ENCODE peak calls at places on chromosomes 6 and 20, in four cellular contexts. I is endothelial cell, S is choroid plexus epithelial cell, L is mesendoderm. D is an unnamed sample.

GRCh38 chr6:11537229-11538048 is at the start of gene TMEM170B:
- DNase-seq in I (peak), S (peak), L (peak), D (peak)

GRCh38 chr6:130676077-130676772 is 151.0 kb upstream of the SMLR1 start:
- DNase-seq in I (no peak), S (peak), L (peak), D (no peak)

GRCh38 chr6:85644374-85644762 is 1.7 kb upstream of the SYNCRIP start:
- DNase-seq in I (no peak), S (no peak), L (no peak), D (no peak)

GRCh38 chr6:125357515-125358256 is 55.9 kb upstream of the HDDC2 start:
- DNase-seq in I (no peak), S (peak), L (no peak), D (no peak)

GRCh38 chr6:169724554-169725269 is 412 bp upstream of the PHF10 start:
- DNase-seq in I (peak), S (no peak), L (peak), D (no peak)

GRCh38 chr6:131101911-131102680 is 33.2 kb upstream of the AKAP7 start:
- DNase-seq in I (no peak), S (peak), L (no peak), D (no peak)

GRCh38 chr6:37449984-37450383 is 17.0 kb downstream of the CMTR1 start:
- DNase-seq in I (no peak), S (no peak), L (no peak), D (no peak)

GRCh38 chr6:52389626-52390360 is 27.8 kb downstream of the PAQR8 start:
- DNase-seq in I (no peak), S (peak), L (no peak), D (no peak)

GRCh38 chr20:22653641-22654040 is 69.3 kb upstream of the FOXA2 start:
- DNase-seq in I (no peak), S (no peak), L (no peak), D (no peak)

GRCh38 chr20:819680-820327 is 13.7 kb upstream of the FAM110A start:
- DNase-seq in I (no peak), S (no peak), L (no peak), D (no peak)

GRCh38 chr6:44661221-44661609 is 273.7 kb downstream of the CDC5L start:
- DNase-seq in I (no peak), S (peak), L (peak), D (no peak)

GRCh38 chr20:51560550-51561307 is 18.2 kb upstream of the NFATC2 start:
- DNase-seq in I (no peak), S (no peak), L (no peak), D (no peak)

GRCh38 chr6:80742481-80742880 is 636.0 kb downstream of the BCKDHB start:
- DNase-seq in I (peak), S (peak), L (peak), D (no peak)

GRCh38 chr6:166097914-166098522 is 69.6 kb downstream of the TBXT start:
- DNase-seq in I (peak), S (peak), L (peak), D (no peak)

GRCh38 chr20:4873396-4873795 is 127.9 kb downstream of the SLC23A2 start:
- DNase-seq in I (no peak), S (no peak), L (no peak), D (no peak)

GRCh38 chr20:47295921-47296426 is 60.5 kb downstream of the ZMYND8 start:
- DNase-seq in I (no peak), S (no peak), L (no peak), D (no peak)

GRCh38 chr6:32108094-32108627 is 977 bp downstream of the TNXB start:
- DNase-seq in I (no peak), S (peak), L (no peak), D (no peak)

GRCh38 chr6:53112404-53112803 is 36.2 kb downstream of the GCM1 start:
- DNase-seq in I (no peak), S (no peak), L (peak), D (no peak)

GRCh38 chr20:12318043-12318442 is 400.4 kb downstream of the BTBD3 start:
- DNase-seq in I (no peak), S (no peak), L (no peak), D (no peak)

GRCh38 chr20:37341632-37342031 is 4.3 kb upstream of the SRC start:
- DNase-seq in I (no peak), S (no peak), L (no peak), D (no peak)

GRCh38 chr6:55617272-55617671 is 38.3 kb upstream of the HMGCLL1 start:
- DNase-seq in I (peak), S (peak), L (peak), D (no peak)

GRCh38 chr6:142331075-142331551 is 29.3 kb downstream of the ADGRG6 start:
- DNase-seq in I (no peak), S (peak), L (no peak), D (no peak)

GRCh38 chr20:1388706-1389483 is 4.0 kb downstream of the FKBP1A start:
- DNase-seq in I (no peak), S (no peak), L (no peak), D (no peak)

GRCh38 chr6:133609404-133610270 is 279.3 kb upstream of the TCF21 start:
- DNase-seq in I (no peak), S (peak), L (no peak), D (no peak)

GRCh38 chr20:25686081-25687077 is 10.3 kb downstream of the ZNF337 start:
- DNase-seq in I (no peak), S (no peak), L (no peak), D (no peak)

GRCh38 chr20:42430525-42431046 is 759.1 kb downstream of the PTPRT start:
- DNase-seq in I (no peak), S (no peak), L (no peak), D (no peak)

GRCh38 chr6:118383924-118384323 is 164.2 kb upstream of the PLN start:
- DNase-seq in I (no peak), S (no peak), L (no peak), D (no peak)

GRCh38 chr6:23174781-23175361 is 605.5 kb downstream of the HDGFL1 start:
- DNase-seq in I (no peak), S (peak), L (no peak), D (no peak)

GRCh38 chr20:40798066-40798465 is 109.0 kb upstream of the MAFB start:
- DNase-seq in I (no peak), S (no peak), L (no peak), D (no peak)

GRCh38 chr6:63975685-63976084 is 340.1 kb downstream of the PHF3 start:
- DNase-seq in I (no peak), S (no peak), L (no peak), D (no peak)

GRCh38 chr6:41586564-41586963 is 40.4 kb downstream of the FOXP4 start:
- DNase-seq in I (no peak), S (no peak), L (no peak), D (no peak)

GRCh38 chr6:7343546-7344475 is 30.8 kb upstream of the SSR1 start:
- DNase-seq in I (no peak), S (no peak), L (no peak), D (no peak)

GRCh38 chr6:17271628-17272027 is 9.5 kb upstream of the RBM24 start:
- DNase-seq in I (no peak), S (no peak), L (no peak), D (no peak)

GRCh38 chr6:21381336-21381963 is 212.1 kb upstream of the SOX4 start:
- DNase-seq in I (no peak), S (peak), L (no peak), D (no peak)

GRCh38 chr20:63884506-63885263 is 10.2 kb upstream of the DNAJC5 start:
- DNase-seq in I (no peak), S (no peak), L (no peak), D (no peak)

GRCh38 chr6:117280922-117281321 is 15.6 kb downstream of the VGLL2 start:
- DNase-seq in I (no peak), S (no peak), L (no peak), D (no peak)

GRCh38 chr20:36407196-36407733 is 101.1 kb downstream of the DLGAP4 start:
- DNase-seq in I (no peak), S (peak), L (no peak), D (no peak)

D was measured in thoracic aorta.